ENCODE peak calls at places on chromosomes 12 and 14, in seven cellular contexts. T is CD4-positive, alpha-beta memory T cell; B is mesendoderm; H is brain microvascular endothelial cell; G is bronchial epithelial cell; Q is mammary epithelial cell; W is pancreas. V is an unnamed sample. For H3K27me3, the result is how much of the 10 kb centered on the place peaks cover.

GRCh38 chr14:25006961-25007795 is 42.8 kb downstream of the STXBP6 start:
- DNase-seq in Q (peak), T (no peak), H (peak), G (peak), W (peak), B (peak), V (no peak)

GRCh38 chr14:36976571-36977023 is 195.8 kb downstream of the SLC25A21 start:
- DNase-seq in T (no peak), B (peak), H (peak), Q (peak), W (no peak), G (peak), V (no peak)

GRCh38 chr12:70227911-70228310 is 15.3 kb upstream of the CNOT2 start:
- DNase-seq in W (no peak), B (no peak), H (no peak), Q (no peak), G (no peak), T (no peak), V (no peak)

GRCh38 chr14:102363182-102363952 is 626 bp downstream of the TECPR2 start:
- DNase-seq in T (no peak), G (peak), B (peak), Q (peak), H (peak), W (no peak), V (peak)

GRCh38 chr14:102870246-102870645 is 52.2 kb upstream of the AMN start:
- DNase-seq in W (no peak), Q (no peak), B (no peak), H (no peak), T (no peak), G (no peak), V (no peak)

GRCh38 chr12:67942704-67943103 is 46.5 kb upstream of the IFNG-AS1 start:
- DNase-seq in T (no peak), B (no peak), W (no peak), G (no peak), H (no peak), Q (no peak), V (no peak)

GRCh38 chr12:80714846-80715245 is 1.9 kb upstream of the MYF5 start:
- DNase-seq in T (no peak), H (no peak), B (peak), W (no peak), Q (no peak), G (no peak), V (no peak)

GRCh38 chr12:74890237-74890599 is 319.4 kb downstream of the KCNC2 start:
- DNase-seq in H (peak), Q (peak), G (peak), T (no peak), B (peak), W (peak), V (peak)

GRCh38 chr12:120110550-120111501 is 5.7 kb downstream of the RAB35 start:
- DNase-seq in T (peak), G (no peak), H (no peak), Q (no peak), W (no peak), B (peak), V (no peak)

GRCh38 chr12:98185606-98186005 is 329.8 kb upstream of the TMPO start:
- DNase-seq in H (peak), B (no peak), T (no peak), W (no peak), G (no peak), Q (peak), V (no peak)

GRCh38 chr12:25929096-25929637 is 29.3 kb upstream of the RASSF8 start:
- DNase-seq in B (no peak), T (no peak), H (no peak), Q (peak), W (no peak), G (peak), V (no peak)

GRCh38 chr12:86827409-86827808 is 571.2 kb upstream of the MGAT4C start:
- DNase-seq in G (no peak), T (no peak), W (no peak), B (no peak), H (no peak), Q (no peak), V (no peak)

DNA sequence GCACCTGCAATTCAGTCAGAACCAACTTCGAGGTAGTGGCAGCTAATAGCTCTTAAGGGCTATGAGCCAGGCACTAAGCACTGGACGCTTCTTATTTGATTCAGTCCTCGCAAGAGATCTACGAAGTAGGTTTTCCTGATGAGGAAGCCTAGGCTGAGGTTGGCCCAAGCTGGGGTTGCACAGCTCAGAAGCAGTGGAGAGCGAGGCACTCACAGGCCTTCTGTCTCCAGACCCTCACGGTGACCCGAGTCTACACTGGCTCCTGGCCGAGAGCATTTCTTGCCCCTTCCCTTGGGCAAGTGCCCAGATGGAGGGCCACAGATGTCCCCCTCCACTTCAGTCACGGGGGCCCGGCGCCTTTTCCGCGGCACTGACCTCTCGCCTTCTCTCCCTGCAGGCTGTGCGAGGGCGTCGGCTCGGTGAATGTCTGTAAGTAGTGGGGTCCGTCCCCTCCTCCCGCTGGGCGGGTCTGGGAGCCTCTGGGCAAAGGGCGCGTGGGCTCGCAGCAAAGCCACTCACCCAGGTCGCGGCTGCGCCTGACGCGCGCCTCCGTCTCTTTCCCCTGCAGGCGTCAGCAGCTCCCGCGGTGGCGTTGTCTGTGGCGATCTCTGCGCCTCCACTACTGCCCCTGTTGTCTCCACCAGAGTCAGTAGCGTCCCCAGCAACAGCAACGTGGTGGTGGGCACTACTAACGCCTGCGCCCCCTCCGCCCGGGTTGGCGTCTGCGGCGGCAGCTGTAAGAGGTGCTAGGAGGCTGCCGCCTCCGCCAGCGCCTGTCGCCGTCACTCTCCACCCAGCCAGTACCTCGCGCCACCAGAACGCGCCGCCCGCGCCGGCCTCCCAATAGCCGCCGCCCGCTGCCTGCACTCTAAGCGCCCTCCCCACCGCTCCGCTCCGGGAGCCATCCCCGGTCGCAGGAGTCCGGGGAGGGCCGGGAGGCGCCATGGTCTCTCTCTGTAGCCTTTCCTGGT is 13.1 kb downstream of the KRT83 start:
- DNase-seq in Q (peak), H (peak), W (peak), B (peak), G (peak), T (peak), V (peak)
- H3K27me3 ChIP-seq in Q (under half), H (under half), W (under half), B (under half), G (under half), T (under half), V (under half)

GRCh38 chr12:52439420-52439819 is 5.2 kb upstream of the KRT75 start:
- DNase-seq in Q (no peak), W (no peak), H (no peak), B (no peak), T (no peak), G (no peak), V (no peak)

GRCh38 chr12:52440821-52441319 is 6.7 kb upstream of the KRT75 start:
- DNase-seq in W (no peak), Q (peak), H (peak), G (peak), B (no peak), T (no peak), V (no peak)

GRCh38 chr12:52442600-52443061 is 8.5 kb upstream of the KRT75 start:
- DNase-seq in W (peak), G (peak), H (peak), B (peak), T (no peak), Q (peak), V (no peak)

GRCh38 chr12:52439845-52440244 is 5.7 kb upstream of the KRT75 start:
- DNase-seq in T (no peak), Q (no peak), B (no peak), H (no peak), W (no peak), G (no peak), V (no peak)

DNA sequence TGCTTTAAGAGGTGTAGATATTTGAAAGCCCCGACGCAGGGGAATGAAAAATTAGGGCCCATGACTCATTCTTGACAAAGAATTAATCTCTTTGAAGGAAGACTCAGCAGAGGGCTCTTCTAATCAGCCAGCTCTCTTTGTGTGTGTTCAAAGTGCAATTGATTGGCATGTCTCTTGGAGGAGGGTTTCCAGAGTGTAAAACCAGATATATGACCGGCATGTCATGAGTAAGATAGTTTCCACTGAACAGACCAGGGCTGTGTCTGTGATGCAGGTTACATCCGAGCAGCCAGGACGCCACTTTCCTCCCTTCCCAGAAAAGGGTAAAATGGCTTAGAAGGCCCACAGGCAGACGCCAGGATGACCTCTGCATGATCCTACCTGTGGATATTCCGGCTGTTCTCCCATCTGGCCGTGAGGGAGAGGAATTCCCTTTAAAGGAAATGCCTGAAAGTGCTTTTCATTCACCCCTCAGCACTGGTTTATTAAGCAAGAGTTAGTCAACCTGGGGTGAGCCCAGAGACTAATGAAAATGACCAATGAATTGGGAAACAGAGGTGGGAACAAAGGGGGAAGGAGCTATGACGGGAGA is 7.2 kb upstream of the KRT75 start:
- DNase-seq in T (no peak), W (no peak), Q (peak), H (no peak), G (peak), B (no peak), V (no peak)
- H3K27me3 ChIP-seq in T (under half), W (under half), Q (under half), H (under half), G (under half), B (under half), V (under half)

GRCh38 chr12:54975875-54976274 is 8.7 kb downstream of the TESPA1 start:
- DNase-seq in T (no peak), B (no peak), H (no peak), Q (no peak), G (no peak), W (no peak), V (no peak)
- H3K27me3 ChIP-seq in T (under half), B (under half), H (under half), Q (under half), G (under half), W (under half), V (under half)

GRCh38 chr12:53955776-53956250 is 1.1 kb downstream of the HOXC12 start:
- DNase-seq in G (no peak), W (no peak), T (no peak), Q (no peak), B (no peak), H (no peak), V (no peak)

GRCh38 chr12:53956251-53956887 is 1.7 kb downstream of the HOXC12 start:
- DNase-seq in H (no peak), B (no peak), W (no peak), G (no peak), T (no peak), Q (no peak), V (no peak)

GRCh38 chr12:53953831-53954693 is 641 bp upstream of the HOXC12 start:
- DNase-seq in Q (no peak), H (no peak), T (no peak), B (no peak), G (no peak), W (no peak), V (no peak)

GRCh38 chr12:53954694-53955035 is at the start of gene HOXC12:
- DNase-seq in H (no peak), T (no peak), G (no peak), Q (no peak), B (no peak), W (no peak), V (no peak)

GRCh38 chr12:53955036-53955775 is 503 bp downstream of the HOXC12 start:
- DNase-seq in Q (no peak), B (no peak), H (no peak), W (no peak), T (no peak), G (no peak), V (no peak)
- H3K27me3 ChIP-seq in Q (under half), B (half or more), H (half or more), W (half or more), T (half or more), G (half or more), V (half or more)

GRCh38 chr12:122202017-122202416 is 1.5 kb upstream of the B3GNT4 start:
- DNase-seq in H (no peak), Q (no peak), B (no peak), G (no peak), W (no peak), T (no peak), V (no peak)
- H3K27me3 ChIP-seq in H (under half), Q (under half), B (under half), G (under half), W (under half), T (under half), V (under half)

DNA sequence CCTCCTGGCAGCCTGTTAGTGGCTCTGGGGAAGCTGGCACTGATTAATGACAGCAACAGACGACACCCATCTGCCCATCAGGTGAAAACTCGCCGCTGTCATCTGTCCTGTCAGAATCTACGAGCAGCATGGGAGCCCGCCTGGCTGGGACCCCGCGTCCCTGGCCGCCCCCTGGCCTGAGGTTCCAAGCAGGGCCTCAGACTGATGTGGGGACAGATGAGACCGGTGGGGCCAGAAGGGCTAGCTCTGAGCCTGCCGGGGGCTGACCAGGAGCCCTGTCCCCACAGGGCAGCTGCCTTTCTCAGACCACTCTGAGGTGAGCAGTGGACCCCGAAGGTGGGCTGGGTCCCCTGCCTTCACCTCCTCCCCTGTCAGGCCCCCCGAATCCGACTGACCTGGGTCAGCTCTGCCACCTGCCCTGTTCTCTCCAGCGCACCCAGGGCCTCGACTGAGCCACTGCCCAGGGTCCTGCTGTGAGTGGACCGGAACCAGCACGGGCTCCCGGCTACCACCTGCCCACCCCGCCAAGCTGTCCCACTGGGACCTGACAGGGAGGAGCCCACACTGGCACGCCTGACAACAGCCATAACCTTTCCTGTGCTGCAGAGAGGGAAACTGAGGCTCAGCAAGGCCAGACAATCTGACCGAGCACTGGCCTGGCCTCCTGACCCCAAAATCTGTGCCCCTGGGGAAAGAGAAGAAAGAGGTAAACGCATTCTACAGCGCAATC is 29.6 kb upstream of the TMEM179 start:
- DNase-seq in Q (no peak), T (no peak), G (no peak), H (no peak), W (no peak), B (no peak), V (no peak)
- H3K27me3 ChIP-seq in Q (under half), T (under half), G (under half), H (under half), W (under half), B (under half), V (under half)

GRCh38 chr14:53855127-53855526 is 101.5 kb downstream of the BMP4 start:
- DNase-seq in W (no peak), G (peak), T (no peak), H (no peak), Q (no peak), B (no peak), V (no peak)
- H3K27me3 ChIP-seq in W (under half), G (under half), T (under half), H (under half), Q (under half), B (under half), V (under half)

GRCh38 chr14:101098641-101099040 is 195.1 kb upstream of the RTL1 start:
- DNase-seq in Q (no peak), W (no peak), G (no peak), H (peak), T (no peak), B (peak), V (no peak)
- H3K27me3 ChIP-seq in Q (under half), W (under half), G (under half), H (under half), T (under half), B (under half), V (under half)

GRCh38 chr12:125685885-125686284 is 620.6 kb downstream of the AACS start:
- DNase-seq in G (no peak), T (no peak), W (no peak), B (no peak), H (no peak), Q (no peak), V (no peak)
- H3K27me3 ChIP-seq in G (under half), T (under half), W (under half), B (under half), H (under half), Q (under half), V (under half)